ENCODE peak calls at places on chromosomes 12 and 14, in ten cellular contexts. One of them, this sample, is unnamed.

GRCh38 chr12:44885902-44886301 is 9.8 kb upstream of the NELL2 start:
- DNase-seq in DMS79 treated with DMSO at 0.1 percent for 48 hours: no peak
- DNase-seq in endothelial cell: no peak
- DNase-seq in endodermal cell: no peak
- DNase-seq in occipital lobe: no peak
- DNase-seq in heart right ventricle: no peak
- DNase-seq in T1000: no peak
- DNase-seq in NCI-H345: no peak
- DNase-seq in stimulated activated CD8-positive, alpha-beta memory T cell treated with anti-CD3 and anti-CD28 coated beads, Interleukin-4, amount 100 ng/mL, for 4 hours: no peak
- DNase-seq in left colon: no peak
- DNase-seq in this sample: no peak

GRCh38 chr12:119679490-119679889 is 11.6 kb downstream of the PRKAB1 start:
- DNase-seq in DMS79 treated with DMSO at 0.1 percent for 48 hours: no peak
- DNase-seq in endothelial cell: no peak
- DNase-seq in endodermal cell: peak
- DNase-seq in occipital lobe: no peak
- DNase-seq in heart right ventricle: no peak
- DNase-seq in T1000: no peak
- DNase-seq in NCI-H345: no peak
- DNase-seq in stimulated activated CD8-positive, alpha-beta memory T cell treated with anti-CD3 and anti-CD28 coated beads, Interleukin-4, amount 100 ng/mL, for 4 hours: no peak
- DNase-seq in left colon: no peak
- DNase-seq in this sample: no peak

GRCh38 chr12:91577586-91578539 is 395.2 kb upstream of the DCN start:
- DNase-seq in DMS79 treated with DMSO at 0.1 percent for 48 hours: no peak
- DNase-seq in endothelial cell: no peak
- DNase-seq in endodermal cell: no peak
- DNase-seq in occipital lobe: no peak
- DNase-seq in heart right ventricle: no peak
- DNase-seq in T1000: no peak
- DNase-seq in NCI-H345: peak
- DNase-seq in stimulated activated CD8-positive, alpha-beta memory T cell treated with anti-CD3 and anti-CD28 coated beads, Interleukin-4, amount 100 ng/mL, for 4 hours: no peak
- DNase-seq in left colon: no peak
- DNase-seq in this sample: no peak

GRCh38 chr12:47080725-47081502 is 1.2 kb upstream of the AMIGO2 start:
- DNase-seq in DMS79 treated with DMSO at 0.1 percent for 48 hours: no peak
- DNase-seq in endothelial cell: peak
- DNase-seq in endodermal cell: peak
- DNase-seq in occipital lobe: no peak
- DNase-seq in heart right ventricle: peak
- DNase-seq in T1000: peak
- DNase-seq in NCI-H345: peak
- DNase-seq in stimulated activated CD8-positive, alpha-beta memory T cell treated with anti-CD3 and anti-CD28 coated beads, Interleukin-4, amount 100 ng/mL, for 4 hours: peak
- DNase-seq in left colon: peak
- DNase-seq in this sample: no peak

GRCh38 chr12:99985129-99985570 is 414 bp upstream of the ANKS1B start:
- DNase-seq in DMS79 treated with DMSO at 0.1 percent for 48 hours: peak
- DNase-seq in endothelial cell: no peak
- DNase-seq in endodermal cell: no peak
- DNase-seq in occipital lobe: peak
- DNase-seq in heart right ventricle: no peak
- DNase-seq in T1000: no peak
- DNase-seq in NCI-H345: no peak
- DNase-seq in stimulated activated CD8-positive, alpha-beta memory T cell treated with anti-CD3 and anti-CD28 coated beads, Interleukin-4, amount 100 ng/mL, for 4 hours: no peak
- DNase-seq in left colon: no peak
- DNase-seq in this sample: no peak

GRCh38 chr12:113735146-113735545 is 231.0 kb downstream of the RBM19 start:
- DNase-seq in DMS79 treated with DMSO at 0.1 percent for 48 hours: no peak
- DNase-seq in endothelial cell: peak
- DNase-seq in endodermal cell: no peak
- DNase-seq in occipital lobe: no peak
- DNase-seq in heart right ventricle: no peak
- DNase-seq in T1000: no peak
- DNase-seq in NCI-H345: no peak
- DNase-seq in stimulated activated CD8-positive, alpha-beta memory T cell treated with anti-CD3 and anti-CD28 coated beads, Interleukin-4, amount 100 ng/mL, for 4 hours: no peak
- DNase-seq in left colon: no peak
- DNase-seq in this sample: no peak

GRCh38 chr12:120775862-120776552 is 50.4 kb downstream of the ACADS start:
- DNase-seq in DMS79 treated with DMSO at 0.1 percent for 48 hours: no peak
- DNase-seq in endothelial cell: no peak
- DNase-seq in endodermal cell: no peak
- DNase-seq in occipital lobe: no peak
- DNase-seq in heart right ventricle: no peak
- DNase-seq in T1000: no peak
- DNase-seq in NCI-H345: no peak
- DNase-seq in stimulated activated CD8-positive, alpha-beta memory T cell treated with anti-CD3 and anti-CD28 coated beads, Interleukin-4, amount 100 ng/mL, for 4 hours: no peak
- DNase-seq in left colon: no peak
- DNase-seq in this sample: no peak

GRCh38 chr12:92002673-92003382 is 142.8 kb downstream of the BTG1 start:
- DNase-seq in DMS79 treated with DMSO at 0.1 percent for 48 hours: no peak
- DNase-seq in endothelial cell: no peak
- DNase-seq in endodermal cell: no peak
- DNase-seq in occipital lobe: no peak
- DNase-seq in heart right ventricle: no peak
- DNase-seq in T1000: no peak
- DNase-seq in NCI-H345: no peak
- DNase-seq in stimulated activated CD8-positive, alpha-beta memory T cell treated with anti-CD3 and anti-CD28 coated beads, Interleukin-4, amount 100 ng/mL, for 4 hours: no peak
- DNase-seq in left colon: no peak
- DNase-seq in this sample: no peak

GRCh38 chr12:66813137-66813867 is 134.4 kb upstream of the GRIP1 start:
- DNase-seq in DMS79 treated with DMSO at 0.1 percent for 48 hours: no peak
- DNase-seq in endothelial cell: peak
- DNase-seq in endodermal cell: no peak
- DNase-seq in occipital lobe: no peak
- DNase-seq in heart right ventricle: no peak
- DNase-seq in T1000: no peak
- DNase-seq in NCI-H345: peak
- DNase-seq in stimulated activated CD8-positive, alpha-beta memory T cell treated with anti-CD3 and anti-CD28 coated beads, Interleukin-4, amount 100 ng/mL, for 4 hours: no peak
- DNase-seq in left colon: no peak
- DNase-seq in this sample: no peak

GRCh38 chr14:92572050-92572449 is 58.5 kb downstream of the RIN3 start:
- DNase-seq in DMS79 treated with DMSO at 0.1 percent for 48 hours: no peak
- DNase-seq in endothelial cell: no peak
- DNase-seq in endodermal cell: no peak
- DNase-seq in occipital lobe: no peak
- DNase-seq in heart right ventricle: no peak
- DNase-seq in T1000: no peak
- DNase-seq in NCI-H345: no peak
- DNase-seq in stimulated activated CD8-positive, alpha-beta memory T cell treated with anti-CD3 and anti-CD28 coated beads, Interleukin-4, amount 100 ng/mL, for 4 hours: no peak
- DNase-seq in left colon: no peak
- DNase-seq in this sample: no peak

GRCh38 chr14:95614335-95614734 is 71.9 kb upstream of the TCL1B start:
- DNase-seq in DMS79 treated with DMSO at 0.1 percent for 48 hours: no peak
- DNase-seq in endothelial cell: no peak
- DNase-seq in endodermal cell: no peak
- DNase-seq in occipital lobe: no peak
- DNase-seq in heart right ventricle: no peak
- DNase-seq in T1000: no peak
- DNase-seq in NCI-H345: peak
- DNase-seq in stimulated activated CD8-positive, alpha-beta memory T cell treated with anti-CD3 and anti-CD28 coated beads, Interleukin-4, amount 100 ng/mL, for 4 hours: no peak
- DNase-seq in left colon: no peak
- DNase-seq in this sample: no peak

GRCh38 chr12:77686760-77687159 is 143.9 kb upstream of the NAV3 start:
- DNase-seq in DMS79 treated with DMSO at 0.1 percent for 48 hours: no peak
- DNase-seq in endothelial cell: no peak
- DNase-seq in endodermal cell: no peak
- DNase-seq in occipital lobe: no peak
- DNase-seq in heart right ventricle: no peak
- DNase-seq in T1000: no peak
- DNase-seq in NCI-H345: no peak
- DNase-seq in stimulated activated CD8-positive, alpha-beta memory T cell treated with anti-CD3 and anti-CD28 coated beads, Interleukin-4, amount 100 ng/mL, for 4 hours: no peak
- DNase-seq in left colon: no peak
- DNase-seq in this sample: no peak

GRCh38 chr12:15918066-15918465 is 6.9 kb downstream of the DERA start:
- DNase-seq in DMS79 treated with DMSO at 0.1 percent for 48 hours: no peak
- DNase-seq in endothelial cell: no peak
- DNase-seq in endodermal cell: peak
- DNase-seq in occipital lobe: no peak
- DNase-seq in heart right ventricle: no peak
- DNase-seq in T1000: no peak
- DNase-seq in NCI-H345: no peak
- DNase-seq in stimulated activated CD8-positive, alpha-beta memory T cell treated with anti-CD3 and anti-CD28 coated beads, Interleukin-4, amount 100 ng/mL, for 4 hours: no peak
- DNase-seq in left colon: no peak
- DNase-seq in this sample: no peak

GRCh38 chr14:55026793-55027560 is at the start of the genes SOCS4 and WDHD1:
- DNase-seq in DMS79 treated with DMSO at 0.1 percent for 48 hours: peak
- DNase-seq in endothelial cell: peak
- DNase-seq in endodermal cell: peak
- DNase-seq in occipital lobe: peak
- DNase-seq in heart right ventricle: peak
- DNase-seq in T1000: peak
- DNase-seq in NCI-H345: peak
- DNase-seq in stimulated activated CD8-positive, alpha-beta memory T cell treated with anti-CD3 and anti-CD28 coated beads, Interleukin-4, amount 100 ng/mL, for 4 hours: peak
- DNase-seq in left colon: peak
- DNase-seq in this sample: peak

GRCh38 chr12:55829967-55830600 is 697 bp upstream of the DNAJC14 start:
- DNase-seq in DMS79 treated with DMSO at 0.1 percent for 48 hours: peak
- DNase-seq in endothelial cell: peak
- DNase-seq in endodermal cell: peak
- DNase-seq in occipital lobe: no peak
- DNase-seq in heart right ventricle: peak
- DNase-seq in T1000: no peak
- DNase-seq in NCI-H345: no peak
- DNase-seq in stimulated activated CD8-positive, alpha-beta memory T cell treated with anti-CD3 and anti-CD28 coated beads, Interleukin-4, amount 100 ng/mL, for 4 hours: no peak
- DNase-seq in left colon: peak
- DNase-seq in this sample: peak

GRCh38 chr12:1808036-1808797 is 12.1 kb upstream of the LRTM2 start:
- DNase-seq in DMS79 treated with DMSO at 0.1 percent for 48 hours: no peak
- DNase-seq in endothelial cell: no peak
- DNase-seq in endodermal cell: no peak
- DNase-seq in occipital lobe: no peak
- DNase-seq in heart right ventricle: no peak
- DNase-seq in T1000: no peak
- DNase-seq in NCI-H345: no peak
- DNase-seq in stimulated activated CD8-positive, alpha-beta memory T cell treated with anti-CD3 and anti-CD28 coated beads, Interleukin-4, amount 100 ng/mL, for 4 hours: no peak
- DNase-seq in left colon: no peak
- DNase-seq in this sample: no peak

GRCh38 chr14:104355949-104356737 is 217.8 kb downstream of the KIF26A start:
- DNase-seq in DMS79 treated with DMSO at 0.1 percent for 48 hours: no peak
- DNase-seq in endothelial cell: no peak
- DNase-seq in endodermal cell: peak
- DNase-seq in occipital lobe: no peak
- DNase-seq in heart right ventricle: no peak
- DNase-seq in T1000: no peak
- DNase-seq in NCI-H345: no peak
- DNase-seq in stimulated activated CD8-positive, alpha-beta memory T cell treated with anti-CD3 and anti-CD28 coated beads, Interleukin-4, amount 100 ng/mL, for 4 hours: no peak
- DNase-seq in left colon: no peak
- DNase-seq in this sample: no peak

GRCh38 chr14:77114609-77115008 is 16.6 kb downstream of the CIPC start:
- DNase-seq in DMS79 treated with DMSO at 0.1 percent for 48 hours: no peak
- DNase-seq in endothelial cell: no peak
- DNase-seq in endodermal cell: no peak
- DNase-seq in occipital lobe: no peak
- DNase-seq in heart right ventricle: no peak
- DNase-seq in T1000: no peak
- DNase-seq in NCI-H345: no peak
- DNase-seq in stimulated activated CD8-positive, alpha-beta memory T cell treated with anti-CD3 and anti-CD28 coated beads, Interleukin-4, amount 100 ng/mL, for 4 hours: no peak
- DNase-seq in left colon: no peak
- DNase-seq in this sample: no peak

GRCh38 chr12:39605501-39605900 is 14.1 kb downstream of the ABCD2 start:
- DNase-seq in DMS79 treated with DMSO at 0.1 percent for 48 hours: no peak
- DNase-seq in endothelial cell: no peak
- DNase-seq in endodermal cell: no peak
- DNase-seq in occipital lobe: no peak
- DNase-seq in heart right ventricle: no peak
- DNase-seq in T1000: no peak
- DNase-seq in NCI-H345: no peak
- DNase-seq in stimulated activated CD8-positive, alpha-beta memory T cell treated with anti-CD3 and anti-CD28 coated beads, Interleukin-4, amount 100 ng/mL, for 4 hours: no peak
- DNase-seq in left colon: no peak
- DNase-seq in this sample: no peak

GRCh38 chr14:89493406-89493805 is 76.4 kb upstream of the FOXN3 start:
- DNase-seq in DMS79 treated with DMSO at 0.1 percent for 48 hours: no peak
- DNase-seq in endothelial cell: no peak
- DNase-seq in endodermal cell: no peak
- DNase-seq in occipital lobe: no peak
- DNase-seq in heart right ventricle: no peak
- DNase-seq in T1000: no peak
- DNase-seq in NCI-H345: no peak
- DNase-seq in stimulated activated CD8-positive, alpha-beta memory T cell treated with anti-CD3 and anti-CD28 coated beads, Interleukin-4, amount 100 ng/mL, for 4 hours: no peak
- DNase-seq in left colon: no peak
- DNase-seq in this sample: no peak

This sample was measured in GM12892.